ENCODE peak calls at places on chromosomes 5 and 9, in six cellular contexts. R is endodermal cell, I is mammary epithelial cell, M is spleen, V is A673, A is body of pancreas. K is an unnamed sample. For H3K4me1, the result is how much of the 10 kb centered on the place peaks cover.

GRCh38 chr5:178335287-178336030 is 102.9 kb upstream of the PHYKPL start:
- DNase-seq in I (no peak), R (no peak), V (no peak), M (peak), A (no peak), K (no peak)

GRCh38 chr9:70406446-70406862 is 8.0 kb downstream of the KLF9 start:
- DNase-seq in A (no peak), I (no peak), M (no peak), V (no peak), R (no peak), K (no peak)

GRCh38 chr5:174693697-174694400 is 30.5 kb upstream of the MSX2 start:
- DNase-seq in V (no peak), I (no peak), R (peak), A (peak), M (no peak), K (peak)

GRCh38 chr5:11334404-11334803 is 569.8 kb downstream of the CTNND2 start:
- DNase-seq in R (no peak), V (no peak), I (no peak), A (no peak), M (no peak), K (no peak)

GRCh38 chr5:2783223-2783622 is 31.7 kb upstream of the IRX2 start:
- DNase-seq in V (no peak), I (no peak), A (no peak), R (no peak), M (no peak), K (no peak)

GRCh38 chr9:104386425-104387069 is 117.5 kb upstream of the OR13F1 start:
- DNase-seq in V (peak), M (no peak), A (no peak), R (no peak), I (peak), K (peak)

GRCh38 chr5:3142261-3143027 is 391.0 kb upstream of the IRX2 start:
- DNase-seq in V (no peak), M (no peak), R (no peak), A (no peak), I (no peak), K (no peak)

GRCh38 chr9:89497978-89498844 is at the start of gene SEMA4D:
- DNase-seq in I (peak), V (peak), A (peak), M (peak), R (peak), K (peak)

GRCh38 chr9:127252405-127253093 is 12.0 kb upstream of the GARNL3 start:
- DNase-seq in I (no peak), V (no peak), A (no peak), R (no peak), M (no peak), K (no peak)

GRCh38 chr9:2127486-2127885 is 112.3 kb downstream of the SMARCA2 start:
- DNase-seq in R (no peak), V (no peak), A (no peak), I (no peak), M (no peak), K (no peak)

GRCh38 chr5:40485021-40485998 is 194.4 kb upstream of the PTGER4 start:
- DNase-seq in R (no peak), A (no peak), I (no peak), M (no peak), V (no peak), K (no peak)

GRCh38 chr9:36592801-36593583 is 20.3 kb downstream of the MELK start:
- DNase-seq in M (no peak), I (no peak), V (no peak), A (no peak), R (no peak), K (no peak)

GRCh38 chr5:10987881-10988504 is 227.0 kb upstream of the DAP start:
- DNase-seq in A (peak), I (peak), M (peak), V (peak), R (peak), K (peak)

GRCh38 chr5:169253071-169253470 is 47.9 kb downstream of the SLIT3 start:
- DNase-seq in M (no peak), I (no peak), A (no peak), V (no peak), R (no peak), K (no peak)

GRCh38 chr5:62640437-62640836 is 61.8 kb downstream of the LRRC70 start:
- DNase-seq in R (no peak), M (no peak), I (no peak), A (no peak), V (no peak), K (no peak)

GRCh38 chr9:70811638-70812037 is 309.8 kb downstream of the TRPM3 start:
- DNase-seq in A (no peak), I (no peak), M (no peak), V (no peak), R (no peak), K (no peak)

GRCh38 chr5:179769276-179769675 is 24.5 kb upstream of the LTC4S start:
- DNase-seq in A (no peak), I (no peak), R (no peak), V (no peak), M (no peak), K (no peak)

GRCh38 chr9:79471577-79472543 is 99.9 kb upstream of the TLE4 start:
- DNase-seq in R (no peak), V (peak), I (peak), M (no peak), A (peak), K (no peak)

GRCh38 chr9:127714916-127715442 is 484 bp downstream of the PTRH1 start:
- DNase-seq in A (peak), M (peak), V (no peak), R (peak), I (peak), K (no peak)

GRCh38 chr5:102998224-102998623 is 121.7 kb downstream of the GIN1 start:
- DNase-seq in R (no peak), I (no peak), M (no peak), V (no peak), A (no peak), K (no peak)

GRCh38 chr5:948472-949274 is 56.0 kb downstream of the TRIP13 start:
- DNase-seq in A (no peak), I (no peak), M (peak), R (no peak), V (no peak), K (no peak)

GRCh38 chr9:29203216-29203930 is 1630.1 kb upstream of the C9orf72 start:
- DNase-seq in M (no peak), V (peak), R (no peak), I (peak), A (no peak), K (no peak)

GRCh38 chr5:169242175-169242848 is 58.6 kb downstream of the SLIT3 start:
- DNase-seq in R (no peak), M (no peak), I (no peak), V (no peak), A (no peak), K (no peak)

GRCh38 chr5:135660826-135661555 is 82.2 kb upstream of the CXCL14 start:
- DNase-seq in V (no peak), R (no peak), I (no peak), M (no peak), A (no peak), K (no peak)

GRCh38 chr5:181127907-181128626 is 2.9 kb downstream of the OR2V1 start:
- DNase-seq in M (peak), A (no peak), I (no peak), V (no peak), R (no peak), K (no peak)

GRCh38 chr9:70079364-70080103 is 35.9 kb downstream of the MAMDC2 start:
- DNase-seq in I (peak), R (no peak), V (no peak), M (no peak), A (peak), K (no peak)

GRCh38 chr9:100394819-100395218 is 32.1 kb upstream of the MSANTD3 start:
- DNase-seq in A (no peak), R (no peak), M (no peak), V (peak), I (peak), K (no peak)
- TF ChIP-seq CTCF in A (no peak), R (no peak), M (no peak), V (no peak), I (no peak), K (no peak)

GRCh38 chr9:129319938-129320481 is 141.9 kb upstream of the IER5L start:
- DNase-seq in M (no peak), R (peak), V (no peak), A (peak), I (no peak), K (peak)
- H3K4me1 ChIP-seq in M (under half), R (under half), V (under half), A (under half), I (under half), K (under half)

GRCh38 chr9:130835441-130836298 is 616 bp downstream of the ABL1 start:
- DNase-seq in V (peak), I (peak), R (peak), M (peak), A (peak), K (peak)
- H3K4me3 ChIP-seq in V (peak), I (peak), R (peak), M (peak), A (peak), K (peak)

DNA sequence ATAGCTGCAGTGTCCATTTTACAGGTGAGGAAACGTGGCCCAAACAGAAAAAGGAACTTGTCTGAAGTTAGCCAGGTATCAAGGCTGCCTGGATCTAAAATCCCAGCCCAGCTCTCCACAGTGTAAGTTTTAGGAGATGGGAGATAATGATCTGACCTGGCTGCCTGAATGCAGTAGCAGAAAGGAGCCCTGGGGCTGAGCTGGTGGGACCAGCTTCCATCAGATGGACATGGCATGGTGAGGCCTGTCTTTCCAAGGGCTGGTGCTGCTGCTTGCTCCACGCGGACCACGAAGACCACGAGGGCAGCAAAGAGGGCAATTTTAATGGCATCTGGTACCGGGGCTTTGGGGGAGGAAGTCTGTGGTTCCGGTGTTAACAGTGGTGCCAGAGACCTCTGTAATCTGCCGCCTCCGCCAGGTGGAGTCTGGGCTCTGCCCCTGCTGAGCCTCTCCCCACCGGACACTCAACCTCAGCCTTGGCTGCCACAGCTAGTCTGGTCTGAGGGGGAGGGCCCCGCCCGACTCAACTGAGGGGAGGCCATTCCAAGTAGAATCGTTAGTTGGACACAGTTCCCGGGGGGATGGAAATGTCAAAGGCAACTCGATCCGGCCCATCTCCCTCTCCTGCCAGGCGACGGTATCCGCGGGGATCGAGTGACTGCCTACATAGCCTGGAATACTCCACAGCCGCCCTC is 650 bp downstream of the MYORG start:
- DNase-seq in A (peak), M (peak), V (peak), R (peak), I (peak), K (peak)
- TF ChIP-seq CTCF in A (peak), M (peak), V (no peak), R (peak), I (peak), K (no peak)

GRCh38 chr5:131550606-131551005 is 84.4 kb downstream of the RAPGEF6 start:
- DNase-seq in A (no peak), R (no peak), V (no peak), I (no peak), M (no peak), K (no peak)

GRCh38 chr5:131542723-131543122 is 92.3 kb downstream of the RAPGEF6 start:
- DNase-seq in V (no peak), R (no peak), M (no peak), A (no peak), I (no peak), K (no peak)

GRCh38 chr5:131548190-131548589 is 86.8 kb downstream of the RAPGEF6 start:
- DNase-seq in M (no peak), V (no peak), I (no peak), R (no peak), A (no peak), K (no peak)

GRCh38 chr5:131541766-131542165 is 93.3 kb downstream of the RAPGEF6 start:
- DNase-seq in I (peak), V (peak), M (no peak), A (no peak), R (no peak), K (no peak)

GRCh38 chr5:131545856-131546255 is 89.2 kb downstream of the RAPGEF6 start:
- DNase-seq in R (no peak), A (no peak), V (no peak), I (peak), M (no peak), K (no peak)
- H3K4me1 ChIP-seq in R (under half), A (under half), V (under half), I (under half), M (under half), K (under half)

DNA sequence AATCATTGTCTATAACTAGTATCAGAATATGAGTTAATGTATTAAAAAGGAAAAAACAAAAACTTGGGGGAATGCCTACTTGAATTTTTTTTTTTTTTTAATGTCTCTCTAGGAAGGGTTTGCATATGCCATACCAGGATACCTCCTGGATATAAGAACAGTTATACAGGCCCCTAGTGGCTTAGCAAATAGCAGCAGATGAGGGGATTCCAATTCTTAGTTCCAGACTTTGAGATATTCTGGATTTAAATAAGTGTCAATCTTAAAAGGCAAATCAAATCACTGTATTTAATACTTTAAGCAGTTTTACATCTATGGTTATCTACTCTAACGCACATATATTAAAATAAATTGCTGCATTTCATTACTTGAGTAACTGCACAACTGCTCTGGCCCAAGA is 1055.5 kb upstream of the DMAC1 start:
- DNase-seq in I (no peak), A (no peak), M (no peak), V (peak), R (no peak), K (no peak)
- H3K4me3 ChIP-seq in I (no peak), A (no peak), M (no peak), V (no peak), R (peak), K (no peak)

DNA sequence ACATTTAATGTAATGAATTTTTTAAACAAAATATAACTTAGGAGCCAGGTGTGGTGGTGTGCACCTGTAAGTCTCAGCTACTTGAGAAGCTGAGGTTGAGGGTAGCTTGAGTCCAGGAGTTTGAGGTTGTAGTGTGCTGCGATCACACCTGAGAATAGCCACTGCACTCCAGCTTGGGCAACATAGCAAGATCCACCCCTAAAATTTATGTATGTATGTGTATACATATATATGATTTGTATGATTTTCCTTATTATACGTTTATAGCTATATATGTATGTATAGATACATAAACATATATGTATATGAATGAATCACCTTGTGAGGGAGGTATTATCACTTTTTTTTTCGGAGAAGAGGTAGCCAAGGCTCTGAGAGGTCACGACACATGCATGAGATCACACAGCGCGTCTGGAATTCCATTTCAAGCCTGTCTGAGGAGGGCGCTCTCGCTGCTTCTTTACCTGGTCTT is 598 bp upstream of the CCNI2 start:
- DNase-seq in A (peak), M (no peak), I (no peak), V (peak), R (peak), K (no peak)
- TF ChIP-seq CTCF in A (peak), M (no peak), I (peak), V (peak), R (peak), K (no peak)

DNA sequence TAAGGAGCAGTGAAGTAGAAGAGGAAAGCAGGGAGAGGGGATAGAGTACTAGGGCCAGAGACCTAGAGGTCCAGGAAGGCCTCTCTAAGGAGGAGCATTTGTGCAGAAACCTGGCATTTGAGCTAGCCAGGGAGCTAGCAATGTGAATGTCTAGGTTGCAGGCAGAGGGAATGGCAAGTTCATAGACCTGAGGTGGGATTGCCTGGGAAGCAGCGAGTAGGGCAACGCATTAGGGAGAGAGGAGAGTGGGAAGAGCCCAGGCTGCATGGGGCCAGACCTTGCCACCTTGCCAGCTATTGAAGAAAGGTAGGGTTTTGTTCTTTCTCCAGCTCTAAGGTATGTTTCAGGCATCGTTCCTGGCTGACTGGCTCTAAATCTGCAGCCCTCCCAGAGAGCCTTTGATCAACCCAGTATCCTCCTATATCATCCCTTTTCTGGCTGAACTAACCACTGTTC is 54.0 kb downstream of the SLC22A5 start:
- DNase-seq in R (no peak), I (no peak), M (peak), V (no peak), A (no peak), K (no peak)
- H3K4me1 ChIP-seq in R (under half), I (half or more), M (half or more), V (half or more), A (half or more), K (under half)

DNA sequence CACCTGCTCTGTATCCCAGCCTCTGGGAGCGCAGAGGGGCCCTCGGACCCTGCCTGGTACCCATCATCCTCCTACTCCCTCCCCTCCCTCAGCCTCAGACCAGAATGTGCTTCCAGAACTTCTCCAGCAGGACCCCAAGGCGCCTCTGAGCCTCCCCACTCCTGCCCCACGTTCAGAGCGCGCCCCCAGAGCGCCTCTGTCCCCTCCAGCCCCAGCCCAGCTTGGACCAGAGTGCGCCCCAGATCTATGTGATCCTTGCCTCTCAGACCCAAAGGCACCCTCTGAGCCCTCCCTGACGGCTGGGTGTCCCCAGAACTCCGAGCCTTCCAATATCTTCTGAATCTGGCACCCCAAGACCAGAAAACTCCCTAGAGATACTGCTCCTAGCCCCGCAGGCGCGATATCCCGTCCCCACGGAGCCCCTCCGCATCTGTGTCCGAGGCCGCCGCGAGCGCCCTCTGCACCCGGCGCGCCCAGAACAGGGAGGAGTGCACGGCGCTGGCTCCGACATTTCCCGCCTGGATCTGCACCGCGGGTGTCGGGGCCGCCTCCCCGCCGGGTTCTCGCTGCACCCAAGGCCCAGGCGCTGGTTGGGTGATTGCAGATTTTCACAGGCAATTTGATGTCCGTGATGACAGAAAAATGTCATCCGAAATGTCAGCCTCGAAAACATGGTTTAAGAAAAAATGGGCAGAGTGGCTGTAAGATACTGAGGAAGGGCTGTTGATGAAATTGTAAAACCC is 522 bp downstream of the BHMT start:
- DNase-seq in M (no peak), I (no peak), V (no peak), A (no peak), R (peak), K (no peak)
- H3K4me3 ChIP-seq in M (no peak), I (no peak), V (no peak), A (no peak), R (peak), K (no peak)

K was measured in Caco-2.